ENCODE peak calls at places on chromosomes 12 and 14, in four cellular contexts. P is body of pancreas, T is uterus, I is fibroblast of lung. E is an unnamed sample. For H3K4me1, the result is how much of the 10 kb centered on the place peaks cover.

GRCh38 chr14:60981626-60982455 is 796 bp downstream of the SLC38A6 start:
- DNase-seq in P (no peak), T (no peak), I (peak), E (no peak)

GRCh38 chr14:104800600-104801283 is at the start of gene ZBTB42:
- DNase-seq in P (peak), T (peak), I (peak), E (peak)

GRCh38 chr14:76918176-76918750 is 92.1 kb downstream of the LRRC74A start:
- DNase-seq in P (peak), T (peak), I (peak), E (peak)

GRCh38 chr14:91300283-91300841 is 55.9 kb upstream of the GPR68 start:
- DNase-seq in P (no peak), T (no peak), I (no peak), E (no peak)

GRCh38 chr14:67358914-67359313 is 690 bp downstream of the ATP6V1D start:
- DNase-seq in P (no peak), T (no peak), I (no peak), E (no peak)

GRCh38 chr12:47534695-47535094 is 171.1 kb downstream of the RPAP3 start:
- DNase-seq in P (no peak), T (no peak), I (peak), E (no peak)

GRCh38 chr12:120822832-120823503 is 81.2 kb downstream of the SPPL3 start:
- DNase-seq in P (no peak), T (no peak), I (no peak), E (no peak)

GRCh38 chr12:121576851-121577391 is 3.9 kb downstream of the KDM2B start:
- DNase-seq in P (no peak), T (peak), I (peak), E (no peak)

GRCh38 chr12:1932264-1932777 is 13.9 kb upstream of the CACNA2D4 start:
- DNase-seq in P (peak), T (peak), I (peak), E (peak)

GRCh38 chr12:29051221-29051620 is 97.9 kb upstream of the FAR2 start:
- DNase-seq in P (no peak), T (no peak), I (peak), E (no peak)

GRCh38 chr12:27549801-27550652 is 26.0 kb downstream of the PPFIBP1 start:
- DNase-seq in P (peak), T (peak), I (peak), E (peak)

GRCh38 chr12:121823101-121823726 is 19.4 kb downstream of the SETD1B start:
- DNase-seq in P (no peak), T (no peak), I (no peak), E (no peak)

GRCh38 chr12:83224012-83224411 is 537.3 kb downstream of the TMTC2 start:
- DNase-seq in P (no peak), T (no peak), I (no peak), E (no peak)

GRCh38 chr12:112570096-112570495 is 151.3 kb downstream of the PTPN11 start:
- DNase-seq in P (no peak), T (no peak), I (no peak), E (no peak)

GRCh38 chr12:69502342-69503081 is 32.3 kb downstream of the FRS2 start:
- DNase-seq in P (no peak), T (no peak), I (no peak), E (no peak)

GRCh38 chr12:74941678-74942077 is 268.0 kb downstream of the KCNC2 start:
- DNase-seq in P (no peak), T (no peak), I (no peak), E (no peak)

GRCh38 chr12:123933214-123933613 is 39.4 kb downstream of the CCDC92 start:
- DNase-seq in P (no peak), T (no peak), I (no peak), E (no peak)

GRCh38 chr12:88272456-88272855 is 130.3 kb downstream of the TMTC3 start:
- DNase-seq in P (no peak), T (no peak), I (no peak), E (no peak)

GRCh38 chr14:90760055-90760444 is 56.2 kb downstream of the TTC7B start:
- DNase-seq in P (no peak), T (no peak), I (no peak), E (no peak)

GRCh38 chr14:23353433-23353780 is 720 bp upstream of the SLC22A17 start:
- DNase-seq in P (no peak), T (no peak), I (no peak), E (no peak)

GRCh38 chr12:108939594-108939993 is 59.7 kb downstream of the DAO start:
- DNase-seq in P (no peak), T (no peak), I (peak), E (no peak)

GRCh38 chr12:105640780-105641179 is 310.3 kb downstream of the C12orf75 start:
- DNase-seq in P (no peak), T (no peak), I (no peak), E (no peak)

GRCh38 chr14:69077841-69078240 is 75.1 kb downstream of the DCAF5 start:
- DNase-seq in P (no peak), T (no peak), I (peak), E (no peak)

GRCh38 chr12:110917961-110918360 is 2.4 kb downstream of the MYL2 start:
- DNase-seq in P (no peak), T (no peak), I (no peak), E (no peak)

GRCh38 chr12:45273717-45274271 is 57.9 kb downstream of the ANO6 start:
- DNase-seq in P (no peak), T (no peak), I (peak), E (peak)

GRCh38 chr14:70009961-70010360 is 130.7 kb downstream of the SMOC1 start:
- DNase-seq in P (no peak), T (no peak), I (no peak), E (no peak)

GRCh38 chr12:10097521-10097920 is 1.3 kb downstream of the CLEC1A start:
- DNase-seq in P (no peak), T (no peak), I (no peak), E (no peak)

GRCh38 chr12:94244165-94245133 is 96.1 kb downstream of the PLXNC1 start:
- DNase-seq in P (no peak), T (no peak), I (no peak), E (no peak)

GRCh38 chr12:63124778-63125177 is 26.2 kb downstream of the AVPR1A start:
- DNase-seq in P (no peak), T (no peak), I (no peak), E (no peak)

GRCh38 chr12:3530548-3530947 is 39.5 kb downstream of the PRMT8 start:
- DNase-seq in P (no peak), T (no peak), I (no peak), E (no peak)

GRCh38 chr14:99079061-99079727 is 192.8 kb downstream of the BCL11B start:
- DNase-seq in P (no peak), T (no peak), I (no peak), E (no peak)

GRCh38 chr12:64528616-64529015 is 76.7 kb downstream of the TBK1 start:
- DNase-seq in P (no peak), T (no peak), I (no peak), E (no peak)

GRCh38 chr14:104373055-104373854 is 206.3 kb upstream of the C14orf180 start:
- DNase-seq in P (no peak), T (no peak), I (no peak), E (no peak)

GRCh38 chr12:56721721-56722120 is 3.4 kb downstream of the NACA start:
- DNase-seq in P (no peak), T (no peak), I (no peak), E (no peak)

GRCh38 chr12:67816269-67816668 is 167.7 kb downstream of the DYRK2 start:
- DNase-seq in P (no peak), T (no peak), I (peak), E (no peak)

GRCh38 chr12:107091989-107092641 is 1.2 kb downstream of the CRY1 start:
- DNase-seq in P (peak), T (no peak), I (peak), E (no peak)

GRCh38 chr12:53990311-53991076 is 5.5 kb downstream of the HOXC10 start:
- DNase-seq in P (no peak), T (no peak), I (no peak), E (no peak)

GRCh38 chr14:103563089-103563620 is 395 bp downstream of the COA8 start:
- DNase-seq in P (peak), T (no peak), I (no peak), E (peak)

GRCh38 chr14:73403181-73403752 is 55.1 kb downstream of the NUMB start:
- DNase-seq in P (no peak), T (no peak), I (no peak), E (no peak)
- H3K4me1 ChIP-seq in P (under half), T (under half), I (under half), E (under half)

DNA sequence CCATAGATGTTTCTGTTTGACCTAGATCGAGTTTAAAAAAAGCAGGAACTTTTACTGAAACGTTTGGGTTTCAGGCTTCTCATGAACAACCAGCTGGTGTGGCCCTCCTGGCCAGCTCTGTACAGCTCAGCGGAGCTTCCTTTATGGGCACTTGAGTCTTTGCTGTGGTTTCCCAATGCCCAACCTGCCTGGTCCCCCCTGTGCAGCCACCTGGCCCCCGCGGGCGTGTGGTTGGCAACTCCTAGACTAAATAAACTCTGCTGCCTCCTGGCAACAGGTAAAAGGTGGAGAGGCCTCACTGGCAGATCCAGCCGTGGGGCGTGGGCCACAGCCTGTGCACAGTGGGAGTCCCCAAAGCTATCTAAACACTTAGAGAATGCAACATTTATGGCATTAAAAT is 38.7 kb downstream of the ADGRD1 start:
- DNase-seq in P (peak), T (no peak), I (no peak), E (no peak)
- H3K4me1 ChIP-seq in P (under half), T (under half), I (under half), E (under half)

DNA sequence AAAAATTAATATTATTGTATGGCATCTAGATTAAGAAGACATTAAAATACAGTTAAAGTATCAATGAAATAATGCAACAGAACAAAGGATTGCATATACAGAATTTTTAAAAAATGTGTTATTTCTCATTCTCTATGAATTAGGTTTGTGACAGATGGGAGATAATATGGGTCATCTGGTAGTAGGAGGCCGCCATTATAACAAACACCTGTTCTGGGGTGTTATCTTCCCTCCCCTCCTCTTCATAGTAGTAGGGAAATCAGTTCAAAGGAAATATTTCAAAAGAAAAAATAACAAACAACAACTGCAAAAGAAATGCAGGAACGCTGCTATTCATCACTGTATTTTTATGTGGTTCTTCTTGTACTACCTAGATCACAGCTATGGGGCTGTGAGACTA is 187.0 kb upstream of the ATP2B1 start:
- DNase-seq in P (no peak), T (no peak), I (no peak), E (no peak)
- H3K4me1 ChIP-seq in P (under half), T (under half), I (under half), E (under half)

DNA sequence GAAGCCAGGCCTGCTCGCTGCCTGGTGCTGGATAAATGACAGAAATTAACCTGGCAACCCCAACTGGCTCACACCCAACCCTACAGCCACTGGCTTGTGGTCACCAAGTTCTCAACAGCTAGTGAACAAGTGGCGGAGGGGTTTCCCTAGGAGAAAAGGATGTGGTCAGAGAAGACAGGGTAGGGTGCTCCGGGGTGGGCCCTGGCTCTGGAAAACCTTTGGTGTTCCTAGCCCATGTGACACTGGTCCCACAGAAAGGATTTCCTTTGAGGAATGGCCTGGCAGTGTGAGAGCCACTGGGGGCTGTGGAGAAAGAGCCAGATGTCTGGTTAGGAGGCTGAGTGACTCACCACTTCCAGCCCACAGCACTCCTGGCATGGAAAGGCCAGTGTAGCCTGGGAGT is 8.7 kb downstream of the SYNE3 start:
- DNase-seq in P (no peak), T (no peak), I (peak), E (peak)
- H3K4me1 ChIP-seq in P (under half), T (under half), I (under half), E (under half)

GRCh38 chr14:72651081-72651480 is 242.8 kb downstream of the DPF3 start:
- DNase-seq in P (no peak), T (no peak), I (no peak), E (no peak)

GRCh38 chr14:72651715-72652114 is 242.2 kb downstream of the DPF3 start:
- DNase-seq in P (no peak), T (no peak), I (no peak), E (no peak)

GRCh38 chr14:72652179-72652578 is 241.7 kb downstream of the DPF3 start:
- DNase-seq in P (no peak), T (no peak), I (no peak), E (no peak)

GRCh38 chr14:72647782-72648181 is 246.1 kb downstream of the DPF3 start:
- DNase-seq in P (no peak), T (no peak), I (no peak), E (no peak)

DNA sequence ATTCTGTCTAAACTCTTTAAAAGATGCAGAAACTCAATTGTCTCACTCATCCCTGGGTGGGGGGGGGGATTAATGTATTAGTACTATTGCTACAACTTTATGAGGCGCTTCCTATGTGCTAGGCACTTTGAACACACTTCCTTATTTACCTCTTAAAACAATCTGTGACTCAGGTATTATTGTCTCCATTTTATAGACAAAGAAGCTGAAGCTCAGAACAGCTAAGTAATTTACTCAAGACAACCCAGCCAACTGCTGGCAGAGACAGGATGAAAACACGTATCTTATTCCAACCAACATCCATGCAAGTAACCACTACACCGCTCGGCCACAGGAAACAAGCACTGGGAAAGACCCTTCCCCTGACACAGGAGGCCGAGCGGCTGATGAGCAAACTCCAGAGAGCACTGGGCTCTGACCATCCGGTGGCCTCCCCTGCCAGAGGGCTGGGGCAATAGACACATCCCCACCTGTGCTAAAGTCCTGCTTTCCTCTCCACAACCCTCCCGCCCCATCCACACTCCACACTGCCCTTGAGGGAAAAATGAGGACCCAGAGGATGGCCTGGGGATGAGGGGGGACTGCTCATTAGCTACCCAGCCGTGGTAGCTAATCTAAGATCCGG is 244.2 kb downstream of the DPF3 start:
- DNase-seq in P (no peak), T (no peak), I (no peak), E (no peak)
- H3K4me1 ChIP-seq in P (under half), T (under half), I (under half), E (under half)

GRCh38 chr14:88960528-88960927 is 136.1 kb downstream of the TTC8 start:
- DNase-seq in P (peak), T (no peak), I (no peak), E (no peak)
- H3K4me1 ChIP-seq in P (under half), T (under half), I (under half), E (under half)